ENCODE peak calls at places on chromosomes 12 and 14, in seven cellular contexts. One of them, this sample, is unnamed.
A peak's percentile ranks its signal among the peaks of the same experiment; 100 is the strongest.

GRCh38 chr14:56703947-56704346 is 106.3 kb downstream of the OTX2 start:
- DNase-seq in BE2C: no peak
- DNase-seq in adrenal gland: no peak
- DNase-seq in HT-29: no peak
- DNase-seq in dermis microvascular lymphatic vessel endothelial cell: no peak
- DNase-seq in activated T-cell treated with anti-CD3 and anti-CD28 coated beads for 1 hour: no peak
- DNase-seq in activated CD4-positive, alpha-beta T cell treated with anti-CD3 and anti-CD28 coated beads for 48 hours: no peak
- DNase-seq in this sample: no peak

GRCh38 chr12:131710464-131711457 is at the start of gene SFSWAP:
- DNase-seq in BE2C: peak; percentile 84
- DNase-seq in activated T-cell treated with anti-CD3 and anti-CD28 coated beads for 1 hour: peak; percentile 63
- DNase-seq in adrenal gland: peak; percentile 70
- DNase-seq in activated CD4-positive, alpha-beta T cell treated with anti-CD3 and anti-CD28 coated beads for 48 hours: peak; percentile 82
- DNase-seq in dermis microvascular lymphatic vessel endothelial cell: peak; percentile 39
- DNase-seq in HT-29: peak; percentile 74
- DNase-seq in this sample: peak; percentile 79

GRCh38 chr12:53352331-53353258 is 16.4 kb upstream of the SP7 start:
- DNase-seq in activated T-cell treated with anti-CD3 and anti-CD28 coated beads for 1 hour: peak; percentile 74
- DNase-seq in adrenal gland: peak; percentile 84
- DNase-seq in dermis microvascular lymphatic vessel endothelial cell: peak; percentile 77
- DNase-seq in activated CD4-positive, alpha-beta T cell treated with anti-CD3 and anti-CD28 coated beads for 48 hours: peak; percentile 88
- DNase-seq in HT-29: peak; percentile 97
- DNase-seq in BE2C: peak; percentile 85
- DNase-seq in this sample: peak; percentile 93

GRCh38 chr12:75457191-75457590 is 23.4 kb upstream of the GLIPR1 start:
- DNase-seq in activated T-cell treated with anti-CD3 and anti-CD28 coated beads for 1 hour: no peak
- DNase-seq in dermis microvascular lymphatic vessel endothelial cell: no peak
- DNase-seq in HT-29: no peak
- DNase-seq in activated CD4-positive, alpha-beta T cell treated with anti-CD3 and anti-CD28 coated beads for 48 hours: no peak
- DNase-seq in BE2C: no peak
- DNase-seq in adrenal gland: no peak
- DNase-seq in this sample: no peak

GRCh38 chr12:127886821-127887220 is 380.1 kb upstream of the TMEM132C start:
- DNase-seq in dermis microvascular lymphatic vessel endothelial cell: no peak
- DNase-seq in adrenal gland: no peak
- DNase-seq in HT-29: no peak
- DNase-seq in activated CD4-positive, alpha-beta T cell treated with anti-CD3 and anti-CD28 coated beads for 48 hours: no peak
- DNase-seq in activated T-cell treated with anti-CD3 and anti-CD28 coated beads for 1 hour: no peak
- DNase-seq in BE2C: no peak
- DNase-seq in this sample: no peak

GRCh38 chr14:29545714-29546113 is 381.9 kb downstream of the PRKD1 start:
- DNase-seq in BE2C: no peak
- DNase-seq in activated T-cell treated with anti-CD3 and anti-CD28 coated beads for 1 hour: no peak
- DNase-seq in adrenal gland: no peak
- DNase-seq in dermis microvascular lymphatic vessel endothelial cell: no peak
- DNase-seq in HT-29: no peak
- DNase-seq in activated CD4-positive, alpha-beta T cell treated with anti-CD3 and anti-CD28 coated beads for 48 hours: no peak
- DNase-seq in this sample: no peak

GRCh38 chr14:54652188-54652889 is 85.4 kb downstream of the SAMD4A start:
- DNase-seq in adrenal gland: peak; percentile 91
- DNase-seq in activated T-cell treated with anti-CD3 and anti-CD28 coated beads for 1 hour: no peak
- DNase-seq in BE2C: no peak
- DNase-seq in HT-29: peak; percentile 70
- DNase-seq in activated CD4-positive, alpha-beta T cell treated with anti-CD3 and anti-CD28 coated beads for 48 hours: no peak
- DNase-seq in dermis microvascular lymphatic vessel endothelial cell: peak; percentile 92
- DNase-seq in this sample: peak; percentile 91

GRCh38 chr14:30214456-30215090 is 286.9 kb upstream of the PRKD1 start:
- DNase-seq in dermis microvascular lymphatic vessel endothelial cell: peak; percentile 69
- DNase-seq in adrenal gland: peak; percentile 21
- DNase-seq in activated T-cell treated with anti-CD3 and anti-CD28 coated beads for 1 hour: no peak
- DNase-seq in HT-29: peak; percentile 41
- DNase-seq in activated CD4-positive, alpha-beta T cell treated with anti-CD3 and anti-CD28 coated beads for 48 hours: peak; percentile 3
- DNase-seq in BE2C: peak; percentile 8
- DNase-seq in this sample: peak; percentile 12

GRCh38 chr14:67944605-67945004 is 125.0 kb downstream of the RAD51B start:
- DNase-seq in activated CD4-positive, alpha-beta T cell treated with anti-CD3 and anti-CD28 coated beads for 48 hours: no peak
- DNase-seq in HT-29: no peak
- DNase-seq in BE2C: no peak
- DNase-seq in activated T-cell treated with anti-CD3 and anti-CD28 coated beads for 1 hour: no peak
- DNase-seq in dermis microvascular lymphatic vessel endothelial cell: no peak
- DNase-seq in adrenal gland: no peak
- DNase-seq in this sample: no peak

GRCh38 chr12:26846419-26846818 is 13.4 kb upstream of the ITPR2 start:
- DNase-seq in dermis microvascular lymphatic vessel endothelial cell: no peak
- DNase-seq in BE2C: no peak
- DNase-seq in activated T-cell treated with anti-CD3 and anti-CD28 coated beads for 1 hour: no peak
- DNase-seq in adrenal gland: no peak
- DNase-seq in activated CD4-positive, alpha-beta T cell treated with anti-CD3 and anti-CD28 coated beads for 48 hours: no peak
- DNase-seq in HT-29: no peak
- DNase-seq in this sample: no peak

GRCh38 chr12:27969011-27969900 is 3.3 kb downstream of the PTHLH start:
- DNase-seq in BE2C: peak; percentile 18
- DNase-seq in HT-29: no peak
- DNase-seq in dermis microvascular lymphatic vessel endothelial cell: no peak
- DNase-seq in activated CD4-positive, alpha-beta T cell treated with anti-CD3 and anti-CD28 coated beads for 48 hours: peak; percentile 7
- DNase-seq in adrenal gland: no peak
- DNase-seq in activated T-cell treated with anti-CD3 and anti-CD28 coated beads for 1 hour: no peak
- DNase-seq in this sample: no peak

GRCh38 chr12:7905071-7905470 is 30.9 kb downstream of the SLC2A3 start:
- DNase-seq in activated CD4-positive, alpha-beta T cell treated with anti-CD3 and anti-CD28 coated beads for 48 hours: no peak
- DNase-seq in activated T-cell treated with anti-CD3 and anti-CD28 coated beads for 1 hour: no peak
- DNase-seq in BE2C: no peak
- DNase-seq in adrenal gland: no peak
- DNase-seq in HT-29: peak; percentile 22
- DNase-seq in dermis microvascular lymphatic vessel endothelial cell: no peak
- DNase-seq in this sample: peak; percentile 81

GRCh38 chr14:31930493-31931225 is 146.4 kb upstream of the ARHGAP5 start:
- DNase-seq in activated CD4-positive, alpha-beta T cell treated with anti-CD3 and anti-CD28 coated beads for 48 hours: peak; percentile 5
- DNase-seq in HT-29: peak; percentile 30
- DNase-seq in activated T-cell treated with anti-CD3 and anti-CD28 coated beads for 1 hour: no peak
- DNase-seq in BE2C: no peak
- DNase-seq in dermis microvascular lymphatic vessel endothelial cell: no peak
- DNase-seq in adrenal gland: no peak
- DNase-seq in this sample: no peak

GRCh38 chr14:76163668-76164363 is 12.1 kb downstream of the GPATCH2L start:
- DNase-seq in dermis microvascular lymphatic vessel endothelial cell: no peak
- DNase-seq in activated CD4-positive, alpha-beta T cell treated with anti-CD3 and anti-CD28 coated beads for 48 hours: no peak
- DNase-seq in adrenal gland: no peak
- DNase-seq in HT-29: no peak
- DNase-seq in activated T-cell treated with anti-CD3 and anti-CD28 coated beads for 1 hour: no peak
- DNase-seq in BE2C: no peak
- DNase-seq in this sample: no peak

GRCh38 chr12:105418821-105419291 is 88.4 kb downstream of the C12orf75 start:
- DNase-seq in adrenal gland: no peak
- DNase-seq in activated T-cell treated with anti-CD3 and anti-CD28 coated beads for 1 hour: no peak
- DNase-seq in dermis microvascular lymphatic vessel endothelial cell: no peak
- DNase-seq in HT-29: no peak
- DNase-seq in BE2C: no peak
- DNase-seq in activated CD4-positive, alpha-beta T cell treated with anti-CD3 and anti-CD28 coated beads for 48 hours: no peak
- DNase-seq in this sample: no peak

GRCh38 chr12:110585231-110585799 is 2.2 kb upstream of the PPTC7 start:
- DNase-seq in BE2C: no peak
- DNase-seq in dermis microvascular lymphatic vessel endothelial cell: no peak
- DNase-seq in HT-29: no peak
- DNase-seq in adrenal gland: peak; percentile 58
- DNase-seq in activated T-cell treated with anti-CD3 and anti-CD28 coated beads for 1 hour: no peak
- DNase-seq in activated CD4-positive, alpha-beta T cell treated with anti-CD3 and anti-CD28 coated beads for 48 hours: peak; percentile 64
- DNase-seq in this sample: no peak

GRCh38 chr12:53300187-53300586 is 692 bp downstream of the MYG1 start:
- DNase-seq in adrenal gland: peak; percentile 35
- DNase-seq in HT-29: peak; percentile 30
- DNase-seq in activated CD4-positive, alpha-beta T cell treated with anti-CD3 and anti-CD28 coated beads for 48 hours: peak; percentile 37
- DNase-seq in activated T-cell treated with anti-CD3 and anti-CD28 coated beads for 1 hour: no peak
- DNase-seq in BE2C: no peak
- DNase-seq in dermis microvascular lymphatic vessel endothelial cell: no peak
- DNase-seq in this sample: no peak

This sample was measured in SJCRH30.